ENCODE peak calls at places on chromosome 12, in five cellular contexts. G, V, D, L and X are unnamed samples.

GRCh38 chr12:119802472-119802871 is 74.6 kb downstream of the CIT start:
- DNase-seq in D (peak; percentile 86), L (no peak), G (no peak), V (no peak), X (no peak)

GRCh38 chr12:105378821-105379400 is 48.4 kb downstream of the C12orf75 start:
- DNase-seq in G (no peak), D (no peak), V (no peak), L (no peak), X (no peak)

GRCh38 chr12:105172037-105172436 is 63.9 kb downstream of the APPL2 start:
- DNase-seq in V (no peak), L (no peak), G (no peak), D (no peak), X (no peak)

GRCh38 chr12:21615441-21615840 is 10.8 kb upstream of the GYS2 start:
- DNase-seq in V (no peak), L (no peak), D (no peak), G (no peak), X (no peak)

GRCh38 chr12:5407457-5407856 is 24.5 kb upstream of the NTF3 start:
- DNase-seq in L (no peak), V (no peak), G (no peak), D (no peak), X (no peak)

GRCh38 chr12:19404232-19404880 is 34.9 kb upstream of the AEBP2 start:
- DNase-seq in L (no peak), V (no peak), D (no peak), G (no peak), X (no peak)

GRCh38 chr12:8499616-8500015 is 13.7 kb upstream of the CLEC4D start:
- DNase-seq in V (no peak), L (no peak), G (no peak), D (no peak), X (no peak)

GRCh38 chr12:6765634-6766581 is at the start of gene PTMS:
- DNase-seq in L (peak; percentile 90), V (no peak), D (peak; percentile 61), G (no peak), X (no peak)

GRCh38 chr12:122024132-122024785 is 2.6 kb downstream of the BCL7A start:
- DNase-seq in D (no peak), G (no peak), V (no peak), L (no peak), X (peak; percentile 44)

GRCh38 chr12:56389215-56389850 is 26.7 kb upstream of the APOF start:
- DNase-seq in V (no peak), D (no peak), G (no peak), L (no peak), X (no peak)

GRCh38 chr12:46892887-46893286 is 67.1 kb upstream of the SLC38A4 start:
- DNase-seq in L (no peak), V (no peak), D (no peak), G (no peak), X (no peak)

GRCh38 chr12:104750061-104750460 is 208.0 kb downstream of the SLC41A2 start:
- DNase-seq in D (peak; percentile 20), G (no peak), V (no peak), L (no peak), X (no peak)

DNA sequence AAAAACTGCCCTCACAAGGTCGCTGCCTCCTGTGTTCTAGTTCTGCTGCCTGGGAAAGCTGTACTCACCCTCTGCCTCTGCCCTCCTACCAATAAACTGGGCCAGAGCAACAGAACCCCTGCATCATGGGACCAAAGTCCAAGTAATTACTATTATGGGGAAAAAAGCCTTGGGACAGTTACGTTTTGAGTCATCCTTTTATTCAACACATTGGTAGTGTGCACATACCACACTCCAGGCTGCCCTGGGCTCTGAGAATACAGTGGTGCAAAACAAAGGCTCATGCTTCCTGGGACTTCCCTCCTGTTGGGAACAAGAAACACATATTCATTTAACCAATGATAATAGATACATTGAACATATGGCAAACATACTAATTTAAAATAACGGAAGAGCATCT is 49.0 kb downstream of the CACNA1C start:
- DNase-seq in D (no peak), V (no peak), G (no peak), L (no peak), X (no peak)
- H3K27ac ChIP-seq in D (no peak overlapping the region), V (no peak overlapping the region), G (no peak overlapping the region), L (no peak overlapping the region), X (no peak overlapping the region)

DNA sequence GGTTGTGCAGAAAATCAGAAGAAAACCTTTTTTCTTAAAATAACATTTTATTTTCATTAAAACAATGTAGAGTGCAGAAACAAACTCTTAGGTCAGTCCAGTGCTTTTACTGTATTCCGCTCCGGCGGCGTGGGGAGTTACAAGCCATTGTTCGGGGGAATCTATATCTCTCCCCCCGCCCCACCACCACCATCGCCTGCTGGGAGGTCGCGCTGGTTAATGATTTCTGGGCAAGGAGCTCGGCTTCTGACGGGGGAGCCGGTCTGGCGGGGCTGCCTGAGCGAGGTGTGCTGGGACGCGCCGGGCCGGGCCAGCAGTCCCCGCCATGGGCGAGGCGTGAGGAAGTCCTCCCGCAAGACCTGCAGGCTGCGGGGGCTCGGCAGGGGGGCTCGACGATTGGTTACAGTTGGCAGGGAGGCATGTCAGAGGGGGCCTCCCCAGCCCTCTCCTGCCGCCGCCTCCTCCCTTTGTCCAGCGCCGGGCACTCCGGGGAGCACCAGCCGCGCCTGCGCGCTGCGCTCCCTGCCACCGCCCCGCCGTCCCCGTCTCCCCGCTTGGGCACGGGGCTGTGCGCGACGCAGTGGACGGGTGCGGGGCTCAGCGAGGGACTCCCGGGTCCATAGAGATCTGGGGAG is 1.0 kb upstream of the DUSP6 start:
- DNase-seq in D (peak; percentile 36), G (no peak), V (no peak), L (peak; percentile 71), X (peak; percentile 65)
- H3K27ac ChIP-seq in D (peak overlapping the region; percentile 81), G (peak overlapping the region; percentile 97), V (peak overlapping the region; percentile 20), L (peak overlapping the region; percentile 99), X (peak overlapping the region; percentile 82)

GRCh38 chr12:131098178-131098981 is 144.7 kb downstream of the ADGRD1 start:
- DNase-seq in L (no peak), G (no peak), V (no peak), D (no peak), X (no peak)
- H3K27ac ChIP-seq in L (no peak overlapping the region), G (no peak overlapping the region), V (no peak overlapping the region), D (no peak overlapping the region), X (no peak overlapping the region)

GRCh38 chr12:88691811-88692210 is 111.5 kb upstream of the KITLG start:
- DNase-seq in V (no peak), L (no peak), G (no peak), D (no peak), X (no peak)
- H3K27ac ChIP-seq in V (no peak overlapping the region), L (no peak overlapping the region), G (no peak overlapping the region), D (no peak overlapping the region), X (no peak overlapping the region)

DNA sequence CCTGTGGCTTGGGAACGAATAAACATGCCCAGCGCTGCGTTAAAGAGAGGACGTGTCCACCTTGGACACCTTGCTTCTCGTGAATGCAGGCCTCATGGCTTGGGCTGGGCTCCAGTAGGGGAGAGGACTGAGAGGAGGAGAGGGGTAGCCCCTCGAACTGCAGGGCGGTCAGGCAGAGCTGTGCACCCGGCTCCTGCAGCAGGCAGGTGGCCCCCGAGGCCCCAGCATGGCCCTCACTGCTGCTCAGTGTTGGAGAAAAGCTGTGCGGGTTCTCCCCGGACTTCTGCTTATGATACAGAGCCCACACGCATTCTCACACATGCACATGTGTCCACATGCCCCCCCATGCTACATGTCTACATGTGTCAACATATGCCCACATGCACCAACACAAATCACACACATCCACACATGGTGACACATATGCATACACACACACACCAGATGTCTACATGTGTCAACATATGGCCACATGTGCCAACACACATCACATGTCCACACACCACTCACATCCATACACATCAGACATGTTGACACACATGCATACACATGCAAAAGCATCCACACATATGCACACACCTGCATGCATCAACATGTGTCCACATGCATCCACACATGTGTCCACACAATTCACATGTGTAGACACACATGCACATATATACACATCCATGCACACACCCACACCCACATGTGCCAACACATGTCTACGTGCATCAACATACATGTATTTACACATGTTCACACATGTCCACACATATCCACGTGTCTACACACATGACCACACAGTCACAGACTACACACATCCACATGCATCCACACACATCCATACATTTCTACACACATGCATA is 3.0 kb downstream of the ADGRD1 start:
- DNase-seq in V (no peak), L (no peak), D (no peak), G (no peak), X (no peak)
- H3K27ac ChIP-seq in V (no peak overlapping the region), L (no peak overlapping the region), D (no peak overlapping the region), G (no peak overlapping the region), X (no peak overlapping the region)

GRCh38 chr12:32134144-32134888 is 27.7 kb downstream of the BICD1 start:
- DNase-seq in V (no peak), L (no peak), D (no peak), G (no peak), X (no peak)
- H3K27ac ChIP-seq in V (no peak overlapping the region), L (peak overlapping the region; percentile 58), D (no peak overlapping the region), G (no peak overlapping the region), X (peak overlapping the region; percentile 58)

GRCh38 chr12:1681493-1681807 is 9.4 kb upstream of the ADIPOR2 start:
- DNase-seq in V (no peak), L (no peak), D (no peak), G (no peak), X (no peak)
- H3K27ac ChIP-seq in V (no peak overlapping the region), L (peak overlapping the region; percentile 61), D (no peak overlapping the region), G (no peak overlapping the region), X (no peak overlapping the region)